ENCODE peak calls at places on chromosome 12, in five cellular contexts. U, Q, D, I and T are unnamed samples.

GRCh38 chr12:16228067-16228466 is 49.4 kb downstream of the SLC15A5 start:
- DNase-seq in U (no peak), Q (no peak), D (no peak), I (no peak), T (no peak)

GRCh38 chr12:3717283-3717974 is 35.5 kb downstream of the CRACR2A start:
- DNase-seq in U (no peak), Q (no peak), D (no peak), I (peak; percentile 56), T (no peak)

GRCh38 chr12:24754690-24755638 is 193.9 kb downstream of the BCAT1 start:
- DNase-seq in U (no peak), Q (no peak), D (peak; percentile 27), I (no peak), T (no peak)

GRCh38 chr12:52873513-52873831 is 24.7 kb upstream of the KRT78 start:
- DNase-seq in U (no peak), Q (no peak), D (no peak), I (no peak), T (no peak)

GRCh38 chr12:8697120-8697475 is 693 bp upstream of the RIMKLB start:
- DNase-seq in U (peak; percentile 32), Q (no peak), D (no peak), I (no peak), T (no peak)

GRCh38 chr12:3202734-3203446 is 125.7 kb downstream of the TSPAN9 start:
- DNase-seq in U (no peak), Q (peak; percentile 48), D (no peak), I (peak; percentile 39), T (no peak)

GRCh38 chr12:124663771-124664366 is 96.5 kb upstream of the NCOR2 start:
- DNase-seq in U (no peak), Q (no peak), D (no peak), I (no peak), T (no peak)

GRCh38 chr12:32197421-32197820 is 90.8 kb downstream of the BICD1 start:
- DNase-seq in U (no peak), Q (no peak), D (no peak), I (no peak), T (no peak)

GRCh38 chr12:75471928-75472865 is 8.4 kb upstream of the GLIPR1 start:
- DNase-seq in U (peak; percentile 88), Q (no peak), D (no peak), I (no peak), T (no peak)

GRCh38 chr12:11695321-11695720 is 45.8 kb downstream of the ETV6 start:
- DNase-seq in U (no peak), Q (no peak), D (no peak), I (no peak), T (no peak)

GRCh38 chr12:53232641-53233538 is 881 bp upstream of the RARG start:
- DNase-seq in U (peak; percentile 26), Q (no peak), D (no peak), I (peak; percentile 81), T (no peak)

GRCh38 chr12:118187746-118188390 is 51.9 kb downstream of the PEBP1 start:
- DNase-seq in U (no peak), Q (no peak), D (no peak), I (no peak), T (no peak)

GRCh38 chr12:1594045-1594294 is 411 bp downstream of the FBXL14 start:
- DNase-seq in U (no peak), Q (peak; percentile 25), D (no peak), I (peak; percentile 76), T (no peak)

GRCh38 chr12:76611533-76611932 is 52.0 kb upstream of the OSBPL8 start:
- DNase-seq in U (peak; percentile 92), Q (no peak), D (peak; percentile 87), I (no peak), T (no peak)

GRCh38 chr12:96448287-96448686 is 41.1 kb upstream of the CFAP54 start:
- DNase-seq in U (no peak), Q (no peak), D (no peak), I (no peak), T (no peak)

GRCh38 chr12:131900397-131900796 is 6.0 kb downstream of the ULK1 start:
- DNase-seq in U (no peak), Q (no peak), D (no peak), I (no peak), T (no peak)

GRCh38 chr12:115963030-115963480 is 314.4 kb downstream of the MED13L start:
- DNase-seq in U (no peak), Q (no peak), D (no peak), I (no peak), T (no peak)

GRCh38 chr12:62865090-62865489 is 69.9 kb downstream of the PPM1H start:
- DNase-seq in U (no peak), Q (no peak), D (no peak), I (no peak), T (no peak)

GRCh38 chr12:115273446-115273845 is 589.5 kb upstream of the TBX3 start:
- DNase-seq in U (no peak), Q (no peak), D (no peak), I (no peak), T (no peak)

GRCh38 chr12:25839470-25839869 is 119.0 kb upstream of the RASSF8 start:
- DNase-seq in U (no peak), Q (no peak), D (no peak), I (no peak), T (no peak)

GRCh38 chr12:87995581-87996178 is 33.5 kb downstream of the C12orf50 start:
- DNase-seq in U (peak; percentile 70), Q (peak; percentile 5), D (peak; percentile 24), I (peak; percentile 55), T (no peak)

GRCh38 chr12:4164591-4165558 is 108.7 kb upstream of the CCND2 start:
- DNase-seq in U (no peak), Q (peak; percentile 39), D (peak; percentile 25), I (peak; percentile 50), T (peak; percentile 74)

GRCh38 chr12:96375173-96375572 is 25.1 kb downstream of the CDK17 start:
- DNase-seq in U (no peak), Q (no peak), D (no peak), I (peak; percentile 33), T (no peak)

GRCh38 chr12:120856980-120857379 is 47.2 kb downstream of the SPPL3 start:
- DNase-seq in U (peak; percentile 17), Q (no peak), D (no peak), I (no peak), T (no peak)

GRCh38 chr12:47739959-47740358 is 14.7 kb upstream of the ENDOU start:
- DNase-seq in U (no peak), Q (no peak), D (no peak), I (peak; percentile 69), T (no peak)

GRCh38 chr12:127081058-127081457 is 1185.9 kb upstream of the TMEM132C start:
- DNase-seq in U (no peak), Q (no peak), D (no peak), I (no peak), T (no peak)

GRCh38 chr12:123120452-123121166 is 30.3 kb downstream of the PITPNM2 start:
- DNase-seq in U (no peak), Q (no peak), D (no peak), I (no peak), T (no peak)

GRCh38 chr12:52151859-52152783 is 39.7 kb downstream of the KRT80 start:
- DNase-seq in U (no peak), Q (peak; percentile 63), D (peak; percentile 32), I (peak; percentile 77), T (no peak)

GRCh38 chr12:117809509-117809908 is 159.3 kb downstream of the KSR2 start:
- DNase-seq in U (no peak), Q (no peak), D (no peak), I (no peak), T (no peak)

GRCh38 chr12:29782285-29782820 is 1.4 kb downstream of the TMTC1 start:
- DNase-seq in U (no peak), Q (no peak), D (peak; percentile 56), I (no peak), T (no peak)

GRCh38 chr12:93302331-93303229 is 75.1 kb upstream of the NUDT4 start:
- DNase-seq in U (no peak), Q (no peak), D (peak; percentile 25), I (no peak), T (no peak)

GRCh38 chr12:125340791-125341190 is 275.6 kb downstream of the AACS start:
- DNase-seq in U (no peak), Q (no peak), D (peak; percentile 1), I (peak; percentile 39), T (no peak)

GRCh38 chr12:123714302-123714627 is 2.1 kb downstream of the ATP6V0A2 start:
- DNase-seq in U (no peak), Q (no peak), D (no peak), I (no peak), T (no peak)

GRCh38 chr12:111093428-111094142 is 173.2 kb upstream of the MYL2 start:
- DNase-seq in U (no peak), Q (no peak), D (no peak), I (no peak), T (no peak)

GRCh38 chr12:50073712-50074111 is 11.4 kb upstream of the SMARCD1 start:
- DNase-seq in U (no peak), Q (no peak), D (no peak), I (no peak), T (no peak)

GRCh38 chr12:97555547-97556200 is 93.1 kb downstream of the RMST start:
- DNase-seq in U (no peak), Q (no peak), D (no peak), I (no peak), T (no peak)

GRCh38 chr12:14952295-14952995 is 9.0 kb downstream of the ARHGDIB start:
- DNase-seq in U (peak; percentile 86), Q (no peak), D (peak; percentile 64), I (peak; percentile 26), T (no peak)

GRCh38 chr12:1474567-1475153 is 119.7 kb downstream of the FBXL14 start:
- DNase-seq in U (no peak), Q (no peak), D (peak; percentile 66), I (no peak), T (peak; percentile 54)

GRCh38 chr12:5088586-5089264 is 45.0 kb downstream of the KCNA5 start:
- DNase-seq in U (no peak), Q (no peak), D (no peak), I (no peak), T (no peak)